ENCODE peak calls at places on chromosomes 1 and 21, in seven cellular contexts. N is esophagus squamous epithelium; I is endodermal cell; D is AG04450; B is CD4-positive, alpha-beta memory T cell; K is A549; E is MM.1S. Z is an unnamed sample. For H3K9me3, the result is how much of the 10 kb centered on the place peaks cover.

GRCh38 chr1:210362526-210362925 is 33.8 kb downstream of the HHAT start:
- DNase-seq in N (no peak), I (peak), D (peak), B (no peak), K (no peak), E (no peak), Z (no peak)

GRCh38 chr21:31180256-31181088 is 142.2 kb upstream of the KRTAP19-8 start:
- DNase-seq in N (no peak), I (no peak), D (no peak), B (peak), K (peak), E (peak), Z (no peak)

GRCh38 chr1:19529570-19530145 is 44.3 kb upstream of the CAPZB start:
- DNase-seq in N (no peak), I (no peak), D (no peak), B (no peak), K (no peak), E (no peak), Z (no peak)

GRCh38 chr1:35062518-35063196 is 16.5 kb upstream of the ZMYM1 start:
- DNase-seq in N (no peak), I (no peak), D (no peak), B (no peak), K (no peak), E (no peak), Z (no peak)

GRCh38 chr21:45026833-45027232 is 47.5 kb upstream of the ADARB1 start:
- DNase-seq in N (no peak), I (peak), D (no peak), B (no peak), K (no peak), E (no peak), Z (no peak)

GRCh38 chr1:72442251-72442650 is 159.9 kb upstream of the NEGR1 start:
- DNase-seq in N (no peak), I (no peak), D (no peak), B (no peak), K (no peak), E (no peak), Z (no peak)

GRCh38 chr1:153699768-153700167 is 21.3 kb downstream of the NPR1 start:
- DNase-seq in N (no peak), I (no peak), D (no peak), B (no peak), K (no peak), E (no peak), Z (no peak)

GRCh38 chr1:84253891-84254290 is 47.6 kb upstream of the SAMD13 start:
- DNase-seq in N (no peak), I (no peak), D (peak), B (no peak), K (peak), E (no peak), Z (peak)

GRCh38 chr1:107936498-107937481 is 28.2 kb downstream of the VAV3 start:
- DNase-seq in N (no peak), I (peak), D (peak), B (no peak), K (no peak), E (peak), Z (peak)

GRCh38 chr21:34592120-34592561 is 22.8 kb downstream of the RCAN1 start:
- DNase-seq in N (no peak), I (peak), D (no peak), B (no peak), K (no peak), E (no peak), Z (peak)

GRCh38 chr1:30610917-30611316 is 112.5 kb downstream of the MATN1 start:
- DNase-seq in N (no peak), I (no peak), D (no peak), B (no peak), K (no peak), E (no peak), Z (no peak)

GRCh38 chr1:90434460-90434859 is 282.6 kb downstream of the BARHL2 start:
- DNase-seq in N (no peak), I (peak), D (no peak), B (no peak), K (no peak), E (no peak), Z (no peak)

GRCh38 chr1:157045251-157046218 is at the start of gene ARHGEF11:
- DNase-seq in N (no peak), I (peak), D (peak), B (no peak), K (peak), E (peak), Z (peak)

GRCh38 chr1:31753623-31754349 is 10.4 kb downstream of the ADGRB2 start:
- DNase-seq in N (no peak), I (no peak), D (no peak), B (no peak), K (no peak), E (no peak), Z (peak)

GRCh38 chr1:75345538-75346292 is 211.5 kb downstream of the LHX8 start:
- DNase-seq in N (no peak), I (no peak), D (no peak), B (no peak), K (no peak), E (no peak), Z (no peak)

GRCh38 chr1:150210086-150210485 is 25.8 kb downstream of the ANP32E start:
- DNase-seq in N (no peak), I (no peak), D (no peak), B (no peak), K (no peak), E (no peak), Z (no peak)

GRCh38 chr1:41474490-41475271 is 9.8 kb downstream of the EDN2 start:
- DNase-seq in N (no peak), I (peak), D (no peak), B (no peak), K (no peak), E (no peak), Z (peak)

GRCh38 chr1:32349211-32349708 is 13.0 kb downstream of the FAM229A start:
- DNase-seq in N (no peak), I (no peak), D (peak), B (no peak), K (no peak), E (no peak), Z (peak)

GRCh38 chr1:240399381-240399780 is 212.6 kb downstream of the GREM2 start:
- DNase-seq in N (no peak), I (no peak), D (peak), B (no peak), K (no peak), E (no peak), Z (no peak)

GRCh38 chr1:173195596-173196088 is 11.5 kb downstream of the TNFSF4 start:
- DNase-seq in N (no peak), I (no peak), D (no peak), B (no peak), K (no peak), E (no peak), Z (no peak)

GRCh38 chr1:58883888-58884482 is 100.1 kb upstream of the JUN start:
- DNase-seq in N (no peak), I (no peak), D (no peak), B (no peak), K (no peak), E (peak), Z (no peak)

GRCh38 chr1:155646307-155646706 is 36.3 kb downstream of the MSTO1 start:
- DNase-seq in N (no peak), I (no peak), D (no peak), B (no peak), K (no peak), E (no peak), Z (no peak)

GRCh38 chr1:81670286-81670685 is 130.4 kb upstream of the ADGRL2 start:
- DNase-seq in N (no peak), I (no peak), D (peak), B (no peak), K (peak), E (no peak), Z (peak)

GRCh38 chr1:113046569-113046968 is 26.4 kb upstream of the LRIG2 start:
- DNase-seq in N (no peak), I (no peak), D (no peak), B (peak), K (no peak), E (no peak), Z (no peak)

GRCh38 chr1:185690527-185690926 is 43.7 kb upstream of the HMCN1 start:
- DNase-seq in N (no peak), I (no peak), D (no peak), B (no peak), K (no peak), E (no peak), Z (no peak)

GRCh38 chr1:10745383-10745782 is 51.1 kb downstream of the CASZ1 start:
- DNase-seq in N (no peak), I (no peak), D (no peak), B (no peak), K (no peak), E (no peak), Z (peak)

GRCh38 chr1:170657275-170657853 is 6.6 kb upstream of the PRRX1 start:
- DNase-seq in N (no peak), I (peak), D (no peak), B (no peak), K (no peak), E (no peak), Z (no peak)

GRCh38 chr1:162984699-162985098 is 84.5 kb upstream of the RGS4 start:
- DNase-seq in N (no peak), I (no peak), D (no peak), B (no peak), K (no peak), E (no peak), Z (no peak)

GRCh38 chr1:17667641-17668040 is 87.5 kb upstream of the ACTL8 start:
- DNase-seq in N (no peak), I (no peak), D (no peak), B (no peak), K (no peak), E (no peak), Z (no peak)

GRCh38 chr1:203995228-203995627 is 77.7 kb upstream of the SOX13 start:
- DNase-seq in N (no peak), I (no peak), D (no peak), B (no peak), K (no peak), E (no peak), Z (no peak)

GRCh38 chr1:156942176-156942575 is 21.7 kb downstream of the LRRC71 start:
- DNase-seq in N (no peak), I (no peak), D (no peak), B (no peak), K (no peak), E (no peak), Z (no peak)

GRCh38 chr1:29033829-29034466 is 89.8 kb downstream of the TMEM200B start:
- DNase-seq in N (no peak), I (no peak), D (peak), B (peak), K (peak), E (peak), Z (no peak)

GRCh38 chr21:46229133-46229922 is 754 bp upstream of the LSS start:
- DNase-seq in N (no peak), I (no peak), D (no peak), B (no peak), K (peak), E (no peak), Z (no peak)

GRCh38 chr1:162617513-162617912 is 14.8 kb upstream of the DDR2 start:
- DNase-seq in N (no peak), I (no peak), D (no peak), B (no peak), K (no peak), E (no peak), Z (no peak)

GRCh38 chr21:36463204-36463603 is 16.7 kb downstream of the CLDN14 start:
- DNase-seq in N (no peak), I (no peak), D (no peak), B (no peak), K (no peak), E (no peak), Z (no peak)

GRCh38 chr1:100860397-100860991 is 34.1 kb downstream of the EXTL2 start:
- DNase-seq in N (no peak), I (no peak), D (no peak), B (no peak), K (no peak), E (no peak), Z (peak)

DNA sequence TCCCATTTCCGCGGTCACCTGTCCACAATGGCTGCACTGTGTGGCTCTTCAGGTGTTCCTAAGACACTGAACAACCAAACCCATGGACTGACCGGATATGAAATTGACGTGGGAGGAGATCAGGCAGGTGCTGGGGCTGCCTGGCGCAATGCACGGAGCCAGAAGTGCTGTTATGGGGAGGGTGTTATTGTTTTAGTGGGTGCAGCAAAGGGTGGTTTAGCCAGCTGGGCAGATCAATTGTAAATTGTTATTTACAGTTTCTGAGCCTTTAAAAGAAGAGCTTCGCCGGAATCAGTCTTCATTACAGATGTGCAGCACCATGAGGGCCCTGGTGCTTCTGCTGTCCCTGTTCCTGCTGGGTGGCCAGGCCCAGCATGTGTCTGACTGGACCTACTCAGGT is at the start of gene CA6:
- DNase-seq in N (no peak), I (no peak), D (no peak), B (no peak), K (no peak), E (no peak), Z (no peak)
- H3K27ac ChIP-seq in N (no peak), I (peak), D (no peak), B (no peak), K (no peak), E (no peak), Z (no peak)

GRCh38 chr1:152623203-152623844 is 421 bp upstream of the LCE3A start:
- DNase-seq in N (no peak), I (no peak), D (no peak), B (no peak), K (no peak), E (peak), Z (no peak)
- H3K9me3 ChIP-seq in N (under half), I (half or more), D (under half), B (under half), K (under half), E (under half), Z (under half)

GRCh38 chr21:42202321-42202720 is 16.6 kb upstream of the ABCG1 start:
- DNase-seq in N (no peak), I (peak), D (no peak), B (no peak), K (no peak), E (no peak), Z (no peak)

GRCh38 chr21:42201615-42202161 is 17.3 kb upstream of the ABCG1 start:
- DNase-seq in N (no peak), I (no peak), D (no peak), B (no peak), K (no peak), E (no peak), Z (no peak)

GRCh38 chr21:42199488-42200463 is 19.2 kb upstream of the ABCG1 start:
- DNase-seq in N (no peak), I (peak), D (peak), B (peak), K (peak), E (no peak), Z (no peak)

GRCh38 chr21:42200906-42201614 is 17.9 kb upstream of the ABCG1 start:
- DNase-seq in N (no peak), I (no peak), D (no peak), B (peak), K (no peak), E (no peak), Z (no peak)

GRCh38 chr21:42198949-42199348 is 20.0 kb upstream of the ABCG1 start:
- DNase-seq in N (no peak), I (no peak), D (no peak), B (no peak), K (no peak), E (no peak), Z (no peak)
- H3K27ac ChIP-seq in N (peak), I (no peak), D (no peak), B (peak), K (peak), E (no peak), Z (no peak)

DNA sequence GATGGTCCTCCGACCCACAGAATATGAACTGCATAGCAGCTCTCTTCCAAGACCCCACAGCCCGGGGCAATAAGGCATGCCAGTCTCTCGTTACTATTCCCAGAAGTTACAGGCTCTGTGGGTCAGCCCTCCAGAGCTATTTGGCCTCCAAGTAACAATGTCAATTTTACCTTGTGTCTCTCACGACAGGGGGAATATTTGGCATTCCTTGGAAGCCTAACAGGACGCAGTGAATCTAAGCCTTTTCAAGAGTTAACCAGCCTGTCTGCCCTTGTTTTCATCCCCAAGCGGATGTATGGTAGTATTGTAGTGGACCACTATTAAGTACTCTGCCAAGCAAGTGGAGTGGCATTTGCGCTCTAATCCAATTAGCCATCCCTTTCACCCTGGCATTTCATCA is 24.4 kb upstream of the GNG4 start:
- DNase-seq in N (no peak), I (peak), D (no peak), B (no peak), K (no peak), E (no peak), Z (no peak)
- H3K9me3 ChIP-seq in N (under half), I (half or more), D (under half), B (under half), K (under half), E (under half), Z (under half)

GRCh38 chr1:67534627-67535065 is 104.4 kb upstream of the SERBP1 start:
- DNase-seq in N (no peak), I (no peak), D (no peak), B (no peak), K (no peak), E (no peak), Z (no peak)
- H3K27ac ChIP-seq in N (no peak), I (no peak), D (no peak), B (no peak), K (no peak), E (no peak), Z (no peak)

DNA sequence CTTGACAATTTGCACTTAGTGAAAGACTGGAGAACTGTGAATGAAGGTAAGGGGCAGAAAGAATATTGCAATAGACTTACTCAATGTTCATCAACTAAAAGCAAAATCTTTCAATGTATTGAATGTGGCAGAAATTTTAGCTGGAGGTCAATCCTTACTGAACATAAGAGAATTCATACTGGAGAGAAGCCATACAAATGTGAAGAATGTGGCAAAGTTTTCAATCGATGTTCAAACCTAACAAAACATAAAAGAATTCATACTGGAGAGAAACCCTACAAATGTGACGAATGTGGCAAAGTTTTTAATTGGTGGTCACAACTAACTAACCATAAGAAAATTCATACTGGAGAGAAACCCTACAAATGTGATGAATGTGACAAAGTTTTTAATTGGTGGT is 80.7 kb downstream of the JMJD4 start:
- DNase-seq in N (no peak), I (no peak), D (no peak), B (no peak), K (no peak), E (no peak), Z (no peak)
- H3K9me3 ChIP-seq in N (half or more), I (half or more), D (under half), B (under half), K (half or more), E (under half), Z (under half)

GRCh38 chr1:44643721-44644330 is 30.5 kb downstream of the TMEM53 start:
- DNase-seq in N (no peak), I (no peak), D (no peak), B (no peak), K (no peak), E (no peak), Z (no peak)

GRCh38 chr1:44646276-44646675 is 28.0 kb downstream of the TMEM53 start:
- DNase-seq in N (no peak), I (no peak), D (peak), B (no peak), K (no peak), E (no peak), Z (no peak)

GRCh38 chr1:44645466-44646244 is 28.6 kb downstream of the TMEM53 start:
- DNase-seq in N (no peak), I (no peak), D (no peak), B (no peak), K (no peak), E (no peak), Z (peak)

GRCh38 chr1:44642925-44643324 is 31.4 kb downstream of the TMEM53 start:
- DNase-seq in N (no peak), I (no peak), D (no peak), B (no peak), K (no peak), E (no peak), Z (no peak)

GRCh38 chr1:44644806-44645205 is 29.5 kb downstream of the TMEM53 start:
- DNase-seq in N (no peak), I (no peak), D (no peak), B (no peak), K (no peak), E (no peak), Z (no peak)
- H3K27ac ChIP-seq in N (peak), I (no peak), D (peak), B (no peak), K (no peak), E (no peak), Z (peak)

DNA sequence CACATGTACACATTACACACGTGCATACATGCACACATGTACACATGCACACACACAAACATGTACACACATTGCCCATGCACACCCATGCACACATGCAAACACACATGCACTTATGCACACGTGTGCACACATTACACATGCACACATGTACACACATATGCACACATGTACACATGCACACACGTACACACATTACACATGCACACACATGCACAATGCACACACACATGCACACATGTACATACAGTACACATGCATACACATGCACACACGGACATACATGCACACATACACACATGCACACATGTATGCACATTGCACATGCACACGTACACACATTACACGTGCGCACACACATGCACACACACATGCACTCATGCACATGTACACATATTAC is 95.3 kb upstream of the TTC34 start:
- DNase-seq in N (no peak), I (no peak), D (no peak), B (no peak), K (no peak), E (no peak), Z (no peak)
- H3K9me3 ChIP-seq in N (under half), I (half or more), D (half or more), B (under half), K (under half), E (under half), Z (under half)

GRCh38 chr1:194014004-194014403 is 827.6 kb upstream of the B3GALT2 start:
- DNase-seq in N (no peak), I (no peak), D (no peak), B (no peak), K (no peak), E (no peak), Z (no peak)
- H3K27ac ChIP-seq in N (no peak), I (no peak), D (no peak), B (no peak), K (no peak), E (no peak), Z (no peak)

GRCh38 chr1:40451238-40451585 is 936 bp downstream of the ZFP69B start:
- DNase-seq in N (no peak), I (no peak), D (no peak), B (no peak), K (no peak), E (no peak), Z (no peak)

GRCh38 chr1:40449684-40450490 is at the start of gene ZFP69B:
- DNase-seq in N (peak), I (peak), D (peak), B (peak), K (peak), E (peak), Z (peak)

GRCh38 chr1:40450491-40451237 is 388 bp downstream of the ZFP69B start:
- DNase-seq in N (no peak), I (peak), D (peak), B (peak), K (peak), E (no peak), Z (no peak)

GRCh38 chr1:40454873-40455272 is 4.6 kb downstream of the ZFP69B start:
- DNase-seq in N (no peak), I (no peak), D (no peak), B (no peak), K (no peak), E (no peak), Z (no peak)
- H3K9me3 ChIP-seq in N (under half), I (half or more), D (under half), B (under half), K (under half), E (under half), Z (under half)